ENCODE peak calls at places on chromosomes 7 and 10, in seven cellular contexts. J is spleen, B is psoas muscle, E is lower lobe of right lung, C is thyroid gland, K is right atrium auricular region, W is breast epithelium. X is an unnamed sample.

GRCh38 chr7:150831851-150832250 is 20.5 kb upstream of the AOC1 start:
- DNase-seq in J (no peak), B (no peak), E (no peak), C (no peak), K (no peak), W (no peak), X (no peak)

GRCh38 chr10:14032406-14032998 is 298.2 kb downstream of the FRMD4A start:
- DNase-seq in J (peak; percentile 77), B (no peak), E (peak; percentile 52), C (peak; percentile 21), K (no peak), W (no peak), X (no peak)

GRCh38 chr10:112666070-112666469 is 219.1 kb downstream of the VTI1A start:
- DNase-seq in J (no peak), B (no peak), E (no peak), C (no peak), K (no peak), W (no peak), X (no peak)

GRCh38 chr7:144975882-144976281 is 140.0 kb upstream of the TPK1 start:
- DNase-seq in J (no peak), B (no peak), E (no peak), C (no peak), K (no peak), W (no peak), X (no peak)

GRCh38 chr7:141915565-141915964 is 634 bp upstream of the OR9A4 start:
- DNase-seq in J (no peak), B (no peak), E (no peak), C (no peak), K (no peak), W (no peak), X (peak; percentile 76)

GRCh38 chr7:100003711-100004661 is 11.4 kb upstream of the ZKSCAN1 start:
- DNase-seq in J (peak; percentile 35), B (no peak), E (peak; percentile 82), C (no peak), K (no peak), W (no peak), X (peak; percentile 96)

GRCh38 chr10:62422068-62422590 is 48.0 kb downstream of the ZNF365 start:
- DNase-seq in J (no peak), B (no peak), E (no peak), C (no peak), K (no peak), W (no peak), X (no peak)

GRCh38 chr7:12444785-12445184 is 41.1 kb upstream of the VWDE start:
- DNase-seq in J (no peak), B (no peak), E (no peak), C (no peak), K (no peak), W (no peak), X (no peak)

GRCh38 chr7:87608443-87608842 is 7.8 kb upstream of the ABCB1 start:
- DNase-seq in J (no peak), B (no peak), E (no peak), C (no peak), K (no peak), W (no peak), X (no peak)

GRCh38 chr10:8950978-8951377 is 896.5 kb downstream of the GATA3 start:
- DNase-seq in J (no peak), B (no peak), E (no peak), C (no peak), K (no peak), W (no peak), X (no peak)

GRCh38 chr7:1558841-1559625 is 3.0 kb upstream of the TMEM184A start:
- DNase-seq in J (no peak), B (peak; percentile 50), E (peak; percentile 68), C (no peak), K (no peak), W (peak; percentile 85), X (peak; percentile 40)

GRCh38 chr10:110643670-110644597 is at the start of gene RBM20:
- DNase-seq in J (peak; percentile 77), B (peak; percentile 89), E (no peak), C (peak; percentile 53), K (no peak), W (no peak), X (peak; percentile 26)

GRCh38 chr10:15188629-15189028 is 20.1 kb upstream of the NMT2 start:
- DNase-seq in J (no peak), B (no peak), E (no peak), C (no peak), K (no peak), W (no peak), X (no peak)

GRCh38 chr10:97531401-97531985 is 32.8 kb downstream of the UBTD1 start:
- DNase-seq in J (no peak), B (no peak), E (no peak), C (no peak), K (no peak), W (no peak), X (no peak)

GRCh38 chr10:108249940-108250339 is 1085.4 kb upstream of the SORCS1 start:
- DNase-seq in J (no peak), B (no peak), E (no peak), C (no peak), K (no peak), W (no peak), X (no peak)

GRCh38 chr10:18542832-18543231 is 108.6 kb downstream of the NSUN6 start:
- DNase-seq in J (no peak), B (no peak), E (no peak), C (no peak), K (no peak), W (no peak), X (no peak)

GRCh38 chr7:3207387-3207786 is 93.7 kb upstream of the SDK1 start:
- DNase-seq in J (no peak), B (no peak), E (no peak), C (no peak), K (no peak), W (no peak), X (no peak)

GRCh38 chr10:85524001-85524400 is 842.6 kb downstream of the GRID1 start:
- DNase-seq in J (no peak), B (no peak), E (no peak), C (no peak), K (no peak), W (no peak), X (no peak)

GRCh38 chr10:21364196-21365114 is 161.0 kb downstream of the SKIDA1 start:
- DNase-seq in J (no peak), B (no peak), E (no peak), C (no peak), K (peak; percentile 69), W (peak; percentile 71), X (no peak)

GRCh38 chr10:106571216-106571954 is 593.1 kb downstream of the SORCS1 start:
- DNase-seq in J (no peak), B (no peak), E (no peak), C (peak; percentile 9), K (no peak), W (no peak), X (no peak)

GRCh38 chr10:84214612-84215235 is 10.6 kb downstream of the LRIT2 start:
- DNase-seq in J (no peak), B (no peak), E (no peak), C (no peak), K (no peak), W (peak; percentile 60), X (no peak)

DNA sequence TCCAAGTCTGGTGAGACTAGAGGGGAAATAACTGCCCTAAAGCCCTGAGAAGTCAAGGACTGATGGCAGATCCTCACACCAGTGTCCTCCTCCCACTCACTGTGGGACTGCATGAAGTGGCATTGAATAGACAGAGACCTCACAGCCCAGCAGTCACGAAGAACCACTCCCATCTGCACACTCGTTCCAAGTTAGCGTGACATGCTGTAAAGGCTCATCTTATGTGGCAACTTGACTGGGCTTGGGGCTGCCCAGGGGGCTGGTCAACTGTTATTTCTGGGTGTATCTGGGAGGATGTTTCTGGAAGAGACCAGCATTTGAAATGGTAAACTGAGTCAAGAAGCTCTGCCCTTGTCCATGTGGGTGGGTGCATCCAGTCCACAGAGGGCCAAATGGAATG is 104.7 kb downstream of the ADARB2 start:
- DNase-seq in J (no peak), B (no peak), E (no peak), C (no peak), K (no peak), W (no peak), X (no peak)
- H3K4me3 ChIP-seq in J (no peak overlapping the region), B (no peak overlapping the region), E (no peak overlapping the region), C (no peak overlapping the region), K (no peak overlapping the region), W (no peak overlapping the region), X (no peak overlapping the region)

GRCh38 chr7:49638166-49638565 is 135.3 kb upstream of the VWC2 start:
- DNase-seq in J (no peak), B (no peak), E (no peak), C (no peak), K (peak; percentile 61), W (no peak), X (no peak)

GRCh38 chr7:49639808-49640207 is 133.6 kb upstream of the VWC2 start:
- DNase-seq in J (no peak), B (no peak), E (no peak), C (no peak), K (no peak), W (no peak), X (no peak)

GRCh38 chr7:49639068-49639593 is 134.3 kb upstream of the VWC2 start:
- DNase-seq in J (no peak), B (no peak), E (no peak), C (no peak), K (no peak), W (no peak), X (no peak)

GRCh38 chr7:49631071-49631826 is 142.2 kb upstream of the VWC2 start:
- DNase-seq in J (no peak), B (no peak), E (no peak), C (no peak), K (no peak), W (no peak), X (no peak)

GRCh38 chr7:49635800-49636199 is 137.6 kb upstream of the VWC2 start:
- DNase-seq in J (no peak), B (no peak), E (no peak), C (no peak), K (no peak), W (no peak), X (no peak)
- TF ChIP-seq CTCF in J (no peak), B (no peak), E (no peak), C (no peak), K (peak; percentile 10), W (no peak), X (no peak)

GRCh38 chr7:158246960-158247673 is 340.5 kb downstream of the PTPRN2 start:
- DNase-seq in J (peak; percentile 55), B (peak; percentile 40), E (no peak), C (no peak), K (peak; percentile 23), W (no peak), X (no peak)
- H3K9me3 ChIP-seq in J (no peaks in the 10 kb centered on the region), B (no peaks in the 10 kb centered on the region), E (no peaks in the 10 kb centered on the region), C (no peaks in the 10 kb centered on the region), K (no peaks in the 10 kb centered on the region), W (no peaks in the 10 kb centered on the region), X (no peaks in the 10 kb centered on the region)

DNA sequence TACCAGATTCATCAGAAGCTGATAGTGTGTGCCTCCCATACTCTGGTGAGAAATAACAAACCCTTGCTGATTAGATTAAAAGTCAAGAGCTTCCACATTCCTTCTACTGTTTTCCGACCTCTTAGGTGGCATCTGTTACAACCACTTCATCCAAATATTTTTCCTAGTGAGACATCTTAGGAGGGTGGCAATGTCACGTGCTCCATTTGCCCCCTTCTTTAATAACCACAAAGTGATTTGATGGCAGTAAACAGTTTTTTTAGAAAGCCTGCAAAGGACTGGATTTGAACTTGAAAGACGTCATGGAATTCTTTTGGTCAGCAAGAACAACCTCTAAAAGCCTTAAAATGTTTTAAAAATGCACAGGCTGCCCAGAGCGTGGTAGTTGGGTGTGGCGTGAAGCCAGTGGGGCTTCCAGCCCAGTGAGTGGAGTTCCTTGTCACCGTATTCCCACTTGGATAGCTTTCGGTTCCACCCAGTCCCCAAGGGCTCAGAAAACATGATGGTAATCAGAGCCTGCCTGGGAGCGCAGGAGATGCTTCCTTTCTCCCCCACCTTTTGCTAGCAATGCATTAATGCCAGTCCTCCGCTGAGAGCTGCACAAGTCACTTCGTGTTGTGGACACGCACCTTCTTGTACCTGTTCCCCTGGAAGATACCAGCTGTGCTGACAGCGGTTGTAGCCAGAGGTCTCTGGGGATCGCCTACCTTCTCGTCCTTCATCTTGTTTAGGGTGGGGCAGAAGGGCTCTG is 256.4 kb downstream of the KIAA1217 start:
- DNase-seq in J (no peak), B (no peak), E (no peak), C (peak; percentile 34), K (no peak), W (peak; percentile 90), X (peak; percentile 59)
- H3K4me3 ChIP-seq in J (no peak overlapping the region), B (peak overlapping the region; percentile 61), E (peak overlapping the region; percentile 34), C (no peak overlapping the region), K (no peak overlapping the region), W (no peak overlapping the region), X (no peak overlapping the region)